ENCODE peak calls at places on chromosome 16, in seven cellular contexts. W is PC-9, K is GM12878, V is PC-3, N is neural progenitor cell, B is GM23338, L is H9. Q is an unnamed sample.

GRCh38 chr16:57383276-57384247 is 11.3 kb downstream of the CX3CL1 start:
- DNase-seq in W (no peak), K (no peak), V (peak; percentile 31), N (no peak), B (no peak), L (no peak), Q (no peak)

GRCh38 chr16:87845213-87845612 is 24.1 kb downstream of the SLC7A5 start:
- DNase-seq in W (no peak), K (no peak), V (no peak), N (no peak), B (no peak), L (no peak), Q (no peak)

GRCh38 chr16:14486520-14487303 is 143.3 kb downstream of the PARN start:
- DNase-seq in W (peak; percentile 89), K (no peak), V (peak; percentile 92), N (peak; percentile 36), B (peak; percentile 46), L (peak; percentile 49), Q (peak; percentile 53)

GRCh38 chr16:88773812-88774291 is 11.2 kb downstream of the PIEZO1 start:
- DNase-seq in W (peak; percentile 54), K (no peak), V (peak; percentile 45), N (peak; percentile 68), B (peak; percentile 51), L (no peak), Q (no peak)

GRCh38 chr16:4659363-4660353 is 33.7 kb upstream of the NUDT16L1 start:
- DNase-seq in W (no peak), K (no peak), V (no peak), N (no peak), B (no peak), L (no peak), Q (no peak)

GRCh38 chr16:23900480-23901177 is 64.8 kb downstream of the PRKCB start:
- DNase-seq in W (no peak), K (no peak), V (no peak), N (no peak), B (no peak), L (no peak), Q (no peak)

GRCh38 chr16:51290886-51291285 is 139.8 kb upstream of the SALL1 start:
- DNase-seq in W (no peak), K (no peak), V (no peak), N (peak; percentile 54), B (peak; percentile 71), L (peak; percentile 39), Q (no peak)

GRCh38 chr16:54720259-54720658 is 210.4 kb upstream of the IRX5 start:
- DNase-seq in W (no peak), K (no peak), V (no peak), N (no peak), B (no peak), L (no peak), Q (peak; percentile 71)

GRCh38 chr16:78133919-78134318 is 34.5 kb downstream of the WWOX start:
- DNase-seq in W (no peak), K (no peak), V (peak; percentile 59), N (no peak), B (no peak), L (no peak), Q (no peak)

GRCh38 chr16:85231959-85232358 is 119.7 kb upstream of the CIBAR2 start:
- DNase-seq in W (no peak), K (no peak), V (no peak), N (no peak), B (no peak), L (no peak), Q (no peak)

GRCh38 chr16:27726621-27727275 is 176.8 kb downstream of the KATNIP start:
- DNase-seq in W (no peak), K (no peak), V (peak; percentile 72), N (no peak), B (no peak), L (no peak), Q (no peak)

GRCh38 chr16:1470543-1471251 is 4.1 kb downstream of the CLCN7 start:
- DNase-seq in W (no peak), K (no peak), V (no peak), N (no peak), B (no peak), L (no peak), Q (no peak)

GRCh38 chr16:3101018-3101840 is 2.1 kb upstream of the ZSCAN10 start:
- DNase-seq in W (no peak), K (no peak), V (peak; percentile 13), N (peak; percentile 79), B (peak; percentile 90), L (peak; percentile 74), Q (no peak)

GRCh38 chr16:81873843-81874752 is 95.0 kb downstream of the PLCG2 start:
- DNase-seq in W (no peak), K (no peak), V (peak; percentile 58), N (peak; percentile 75), B (peak; percentile 87), L (peak; percentile 53), Q (no peak)

GRCh38 chr16:89476379-89476778 is 14.0 kb downstream of the ANKRD11 start:
- DNase-seq in W (peak; percentile 87), K (no peak), V (peak; percentile 71), N (no peak), B (no peak), L (no peak), Q (no peak)

GRCh38 chr16:62408760-62409159 is 372.5 kb upstream of the CDH8 start:
- DNase-seq in W (no peak), K (no peak), V (no peak), N (peak; percentile 74), B (peak; percentile 81), L (peak; percentile 86), Q (no peak)

GRCh38 chr16:55389426-55390073 is 65.5 kb downstream of the IRX6 start:
- DNase-seq in W (peak; percentile 73), K (no peak), V (no peak), N (no peak), B (no peak), L (no peak), Q (no peak)

GRCh38 chr16:3946604-3947180 is 66.2 kb upstream of the CREBBP start:
- DNase-seq in W (no peak), K (no peak), V (no peak), N (no peak), B (no peak), L (no peak), Q (no peak)

GRCh38 chr16:19696312-19696711 is 21.7 kb downstream of the KNOP1 start:
- DNase-seq in W (peak; percentile 56), K (no peak), V (peak; percentile 83), N (no peak), B (no peak), L (no peak), Q (no peak)

GRCh38 chr16:74601131-74601871 is 5.6 kb downstream of the GLG1 start:
- DNase-seq in W (no peak), K (no peak), V (peak; percentile 51), N (no peak), B (no peak), L (no peak), Q (no peak)

DNA sequence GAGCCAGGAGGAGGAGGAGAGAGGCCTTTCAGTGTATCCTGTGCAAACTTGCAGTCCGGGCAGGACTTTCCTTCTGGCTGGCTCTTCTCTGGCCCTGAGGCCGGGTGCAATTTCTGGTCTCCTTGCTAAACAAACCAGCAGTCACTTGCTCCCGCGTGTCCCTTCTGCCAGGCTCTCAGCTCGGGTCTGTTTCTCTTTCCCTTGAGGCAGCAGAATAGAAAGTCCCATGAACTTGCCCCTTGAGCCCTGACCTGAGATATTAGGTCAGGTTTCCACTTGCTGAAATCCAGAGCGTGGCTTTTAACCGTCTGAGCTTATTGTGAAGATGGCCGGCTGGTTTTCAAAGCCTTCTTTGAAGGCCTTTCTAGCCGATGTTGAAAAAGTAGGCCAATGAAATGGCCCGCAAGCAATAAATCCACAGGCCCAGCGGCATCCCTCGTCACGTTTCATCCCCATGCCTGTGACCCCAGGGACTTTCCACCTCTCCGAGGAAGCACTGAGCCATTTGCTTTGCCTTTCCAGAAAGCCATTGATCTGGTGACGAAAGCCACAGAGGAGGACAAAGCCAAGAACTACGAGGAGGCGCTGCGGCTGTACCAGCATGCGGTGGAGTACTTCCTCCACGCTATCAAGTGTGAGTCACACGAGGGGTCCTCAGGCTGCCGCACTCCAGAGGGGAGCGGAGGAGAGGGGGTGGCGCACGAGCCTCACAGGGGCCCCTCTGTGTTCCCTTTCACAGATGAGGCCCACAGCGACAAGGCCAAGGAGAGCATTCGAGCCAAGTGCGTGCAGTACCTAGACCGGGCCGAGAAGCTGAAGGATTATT is 4.5 kb downstream of the VPS4A start:
- DNase-seq in W (no peak), K (no peak), V (no peak), N (no peak), B (no peak), L (no peak), Q (no peak)
- H3K79me2 ChIP-seq in W (peaks cover 34% of the 10 kb centered on the region), K (peaks cover 23% of the 10 kb centered on the region), V (peaks cover 32% of the 10 kb centered on the region), N (peaks cover 41% of the 10 kb centered on the region), B (peaks cover 26% of the 10 kb centered on the region), L (peaks cover 3% of the 10 kb centered on the region), Q (peaks cover 57% of the 10 kb centered on the region)

DNA sequence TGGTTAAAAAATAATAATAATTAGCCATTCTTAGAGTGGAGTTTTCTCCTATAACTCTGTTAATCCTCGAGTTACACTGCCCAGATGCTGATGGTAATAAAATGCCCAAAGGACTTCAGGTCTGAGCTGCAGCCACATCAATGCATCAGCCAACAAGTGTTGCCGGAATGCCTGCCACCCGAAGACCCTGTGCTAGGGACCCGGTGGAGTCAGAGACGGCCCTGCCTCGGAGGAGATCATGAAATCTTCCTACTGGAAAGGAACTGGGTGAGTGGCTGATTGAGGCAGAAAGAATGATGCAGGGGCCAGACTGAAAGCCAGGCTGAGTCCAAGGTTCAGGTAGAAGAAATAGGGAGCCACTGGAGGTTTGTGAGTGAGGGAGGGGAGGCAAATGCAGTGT is 100.2 kb downstream of the ZNF423 start:
- DNase-seq in W (no peak), K (no peak), V (no peak), N (no peak), B (no peak), L (no peak), Q (no peak)
- H2AFZ ChIP-seq in W (no peak overlapping the region), K (no peak overlapping the region), V (no peak overlapping the region), N (no peak overlapping the region), B (no peak overlapping the region), L (no peak overlapping the region), Q (no peak overlapping the region)

DNA sequence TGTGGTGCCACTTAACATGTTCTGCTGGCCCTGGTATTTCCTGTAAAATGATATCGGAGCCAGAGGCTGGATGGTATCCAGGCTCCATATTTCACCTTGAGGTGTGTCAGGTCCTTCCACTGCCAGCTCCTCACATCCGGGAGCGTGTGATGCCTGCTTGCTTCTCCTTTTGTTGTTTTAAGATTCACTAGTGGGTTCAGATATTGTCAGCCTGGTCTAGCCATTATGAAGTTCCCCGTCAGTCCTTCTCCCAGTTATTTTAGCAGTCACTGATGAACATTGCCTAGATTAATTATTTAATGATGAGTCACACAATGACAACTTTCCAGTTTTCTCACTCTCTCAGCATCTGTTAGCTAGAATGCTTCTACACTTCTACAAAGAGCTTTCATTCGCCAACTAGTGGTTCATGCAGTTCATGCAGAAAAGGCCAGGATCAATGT is 11.3 kb downstream of the DNAAF1 start:
- DNase-seq in W (peak; percentile 61), K (no peak), V (peak; percentile 25), N (no peak), B (no peak), L (no peak), Q (no peak)
- H3K27me3 ChIP-seq in W (peaks cover 5% of the 10 kb centered on the region), K (no peaks in the 10 kb centered on the region), V (peaks cover 3% of the 10 kb centered on the region), N (no peaks in the 10 kb centered on the region), B (no peaks in the 10 kb centered on the region), L (no peaks in the 10 kb centered on the region), Q (peaks cover 5% of the 10 kb centered on the region)

DNA sequence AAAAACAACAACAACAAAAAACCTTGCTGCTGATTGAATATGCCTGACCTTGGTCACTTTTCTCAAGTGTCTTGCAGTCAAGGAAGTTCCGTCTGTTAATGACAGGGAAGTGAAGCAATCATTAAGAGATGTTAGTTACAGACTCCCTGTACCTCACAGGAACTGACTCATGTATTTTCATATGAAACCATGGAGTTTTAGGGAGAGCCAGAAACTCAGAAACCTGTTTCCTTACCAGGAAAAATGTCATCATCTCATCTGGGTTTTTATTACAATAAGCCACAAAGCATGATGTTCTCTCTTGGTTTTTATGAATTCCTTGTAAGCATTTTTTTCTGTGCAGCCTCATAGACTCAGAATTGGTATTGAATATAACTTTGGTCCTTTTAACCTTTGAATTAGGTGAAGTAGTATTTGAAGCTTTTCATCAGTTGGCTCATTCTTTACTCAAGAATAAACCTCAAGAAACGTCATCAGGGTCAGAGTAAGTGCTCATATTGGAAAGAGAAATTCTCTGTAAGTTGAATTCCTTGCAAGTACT is 10.3 kb downstream of the LYRM1 start:
- DNase-seq in W (peak; percentile 99), K (no peak), V (peak; percentile 91), N (no peak), B (no peak), L (no peak), Q (no peak)
- H3K79me2 ChIP-seq in W (peaks cover 41% of the 10 kb centered on the region), K (no peaks in the 10 kb centered on the region), V (peaks cover 22% of the 10 kb centered on the region), N (no peaks in the 10 kb centered on the region), B (no peaks in the 10 kb centered on the region), L (no peaks in the 10 kb centered on the region), Q (no peaks in the 10 kb centered on the region)